ENCODE peak calls at places on chromosomes 6 and 20, in five cellular contexts. N, Q, Z, S and T are unnamed samples.

GRCh38 chr6:169167581-169168301 is 85.9 kb downstream of the THBS2 start:
- DNase-seq in S (peak; percentile 60), Z (no peak), N (no peak), Q (no peak), T (no peak)

GRCh38 chr6:56999049-56999448 is 44.1 kb downstream of the BEND6 start:
- DNase-seq in S (no peak), Q (no peak), N (no peak), Z (no peak), T (no peak)

GRCh38 chr20:33437141-33437911 is 6.2 kb downstream of the SNTA1 start:
- DNase-seq in N (no peak), S (no peak), Z (no peak), Q (peak; percentile 41), T (no peak)

GRCh38 chr20:20017001-20017851 is at the start of gene NAA20:
- DNase-seq in S (peak; percentile 91), N (peak; percentile 89), Z (peak; percentile 96), Q (peak; percentile 95), T (peak; percentile 84)

GRCh38 chr6:160520043-160520904 is 143.8 kb downstream of the LPA start:
- DNase-seq in S (no peak), Z (peak; percentile 78), Q (peak; percentile 77), N (peak; percentile 55), T (no peak)

GRCh38 chr6:18343741-18344140 is 43.4 kb upstream of the RNF144B start:
- DNase-seq in S (no peak), Z (no peak), Q (no peak), N (no peak), T (no peak)

GRCh38 chr20:10369723-10370090 is 64.3 kb downstream of the MKKS start:
- DNase-seq in N (no peak), Q (no peak), S (no peak), Z (no peak), T (peak; percentile 15)

GRCh38 chr6:122931916-122932315 is 64.1 kb upstream of the CLVS2 start:
- DNase-seq in Z (no peak), S (no peak), N (no peak), Q (no peak), T (no peak)

GRCh38 chr6:160462551-160463109 is 114.5 kb downstream of the SLC22A3 start:
- DNase-seq in Q (no peak), S (no peak), N (no peak), Z (peak; percentile 81), T (no peak)

GRCh38 chr6:3707751-3708412 is 43.6 kb downstream of the PXDC1 start:
- DNase-seq in S (no peak), N (no peak), Q (no peak), Z (no peak), T (no peak)

GRCh38 chr6:124356276-124356810 is 552.7 kb downstream of the NKAIN2 start:
- DNase-seq in N (no peak), Q (no peak), Z (no peak), S (no peak), T (no peak)

GRCh38 chr6:157274116-157274470 is 49.2 kb downstream of the TMEM242 start:
- DNase-seq in Z (peak; percentile 21), N (no peak), Q (peak; percentile 34), S (no peak), T (no peak)

GRCh38 chr6:107491791-107492674 is 2.1 kb downstream of the SOBP start:
- DNase-seq in S (no peak), Q (no peak), Z (no peak), N (peak; percentile 22), T (no peak)

GRCh38 chr6:11198663-11199603 is 33.5 kb downstream of the NEDD9 start:
- DNase-seq in Q (no peak), S (no peak), N (no peak), Z (peak; percentile 15), T (no peak)

GRCh38 chr20:15475483-15475882 is 1097.8 kb downstream of the KIF16B start:
- DNase-seq in Z (peak; percentile 53), S (no peak), N (no peak), Q (peak; percentile 55), T (no peak)

GRCh38 chr6:36822506-36823269 is 16.6 kb downstream of the CPNE5 start:
- DNase-seq in N (no peak), Z (no peak), Q (no peak), S (no peak), T (no peak)

GRCh38 chr6:20952605-20953004 is 418.3 kb downstream of the CDKAL1 start:
- DNase-seq in N (no peak), Z (no peak), Q (no peak), S (peak; percentile 60), T (no peak)

GRCh38 chr6:149470948-149471347 is 13.9 kb downstream of the ZC3H12D start:
- DNase-seq in Q (no peak), Z (no peak), N (no peak), S (no peak), T (no peak)

GRCh38 chr6:131286469-131287040 is 151.3 kb downstream of the AKAP7 start:
- DNase-seq in Z (no peak), S (no peak), Q (no peak), N (no peak), T (peak; percentile 36)

GRCh38 chr6:150867117-150867516 is 1.6 kb downstream of the MTHFD1L start:
- DNase-seq in Z (no peak), S (no peak), N (no peak), Q (no peak), T (no peak)

GRCh38 chr6:55668625-55669024 is 89.6 kb upstream of the HMGCLL1 start:
- DNase-seq in Q (no peak), S (no peak), Z (no peak), N (no peak), T (no peak)

DNA sequence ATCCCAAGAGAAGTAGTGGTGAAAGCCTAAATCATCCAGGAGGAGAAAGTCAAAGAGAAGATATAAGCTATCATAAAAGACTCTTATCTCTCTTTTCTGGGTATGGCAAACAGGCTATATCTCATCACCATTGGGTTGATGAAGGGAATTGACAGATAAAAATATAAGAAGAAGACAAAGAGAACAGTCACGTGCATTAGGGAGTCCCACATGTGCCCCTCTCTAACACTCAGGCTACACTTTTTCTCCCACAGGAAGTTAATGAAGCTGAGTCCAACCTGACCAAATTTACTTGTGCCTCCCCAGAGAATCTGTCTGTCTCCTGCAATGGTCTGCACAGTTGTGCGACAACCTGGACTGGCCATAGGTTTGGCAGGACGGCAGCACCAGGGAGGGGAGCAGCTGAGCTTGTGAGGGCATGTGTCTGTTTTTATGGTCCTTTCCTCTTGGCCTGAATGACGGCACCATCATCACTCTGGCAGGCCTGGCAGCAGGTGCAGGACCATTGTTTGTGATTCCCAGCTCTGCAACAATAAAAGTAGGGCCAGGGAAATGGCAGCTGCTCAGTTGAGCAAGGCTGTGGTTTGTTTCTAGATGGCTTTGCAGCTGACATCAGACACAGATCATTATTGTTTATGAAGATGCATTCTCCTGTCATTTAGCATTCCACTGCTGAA is 144.5 kb upstream of the MCHR2 start:
- DNase-seq in Q (no peak), S (no peak), N (no peak), Z (no peak), T (no peak)
- H3K4me3 ChIP-seq in Q (no peak overlapping the region), S (no peak overlapping the region), N (no peak overlapping the region), Z (no peak overlapping the region), T (no peak overlapping the region)

GRCh38 chr20:34578521-34579147 is 20.1 kb downstream of the MAP1LC3A start:
- DNase-seq in N (no peak), Z (no peak), Q (peak; percentile 36), S (no peak), T (no peak)

GRCh38 chr20:34578040-34578439 is 19.5 kb downstream of the MAP1LC3A start:
- DNase-seq in Z (no peak), N (no peak), S (no peak), Q (no peak), T (no peak)

GRCh38 chr20:34580588-34580940 is 22.0 kb downstream of the MAP1LC3A start:
- DNase-seq in N (no peak), Z (no peak), Q (no peak), S (no peak), T (no peak)

GRCh38 chr20:34579936-34580587 is 21.5 kb downstream of the MAP1LC3A start:
- DNase-seq in Q (no peak), S (no peak), Z (peak; percentile 78), N (no peak), T (no peak)

GRCh38 chr20:34579191-34579661 is 20.7 kb downstream of the MAP1LC3A start:
- DNase-seq in Q (no peak), N (no peak), Z (no peak), S (peak; percentile 28), T (peak; percentile 81)
- TF ChIP-seq CTCF in Q (peak; percentile 80), N (peak; percentile 29), Z (no peak), S (peak; percentile 49), T (peak; percentile 92)

GRCh38 chr20:64049060-64049886 is at the start of gene SOX18:
- DNase-seq in N (no peak), Z (peak; percentile 59), S (no peak), Q (peak; percentile 64), T (no peak)

GRCh38 chr20:64051033-64051452 is 1.6 kb upstream of the SOX18 start:
- DNase-seq in Q (no peak), Z (no peak), S (no peak), N (no peak), T (no peak)

GRCh38 chr20:64049887-64050260 is 435 bp upstream of the SOX18 start:
- DNase-seq in Q (no peak), S (no peak), N (no peak), Z (no peak), T (no peak)

GRCh38 chr20:64051532-64052325 is 2.3 kb upstream of the SOX18 start:
- DNase-seq in Z (no peak), N (peak; percentile 40), Q (no peak), S (no peak), T (no peak)

DNA sequence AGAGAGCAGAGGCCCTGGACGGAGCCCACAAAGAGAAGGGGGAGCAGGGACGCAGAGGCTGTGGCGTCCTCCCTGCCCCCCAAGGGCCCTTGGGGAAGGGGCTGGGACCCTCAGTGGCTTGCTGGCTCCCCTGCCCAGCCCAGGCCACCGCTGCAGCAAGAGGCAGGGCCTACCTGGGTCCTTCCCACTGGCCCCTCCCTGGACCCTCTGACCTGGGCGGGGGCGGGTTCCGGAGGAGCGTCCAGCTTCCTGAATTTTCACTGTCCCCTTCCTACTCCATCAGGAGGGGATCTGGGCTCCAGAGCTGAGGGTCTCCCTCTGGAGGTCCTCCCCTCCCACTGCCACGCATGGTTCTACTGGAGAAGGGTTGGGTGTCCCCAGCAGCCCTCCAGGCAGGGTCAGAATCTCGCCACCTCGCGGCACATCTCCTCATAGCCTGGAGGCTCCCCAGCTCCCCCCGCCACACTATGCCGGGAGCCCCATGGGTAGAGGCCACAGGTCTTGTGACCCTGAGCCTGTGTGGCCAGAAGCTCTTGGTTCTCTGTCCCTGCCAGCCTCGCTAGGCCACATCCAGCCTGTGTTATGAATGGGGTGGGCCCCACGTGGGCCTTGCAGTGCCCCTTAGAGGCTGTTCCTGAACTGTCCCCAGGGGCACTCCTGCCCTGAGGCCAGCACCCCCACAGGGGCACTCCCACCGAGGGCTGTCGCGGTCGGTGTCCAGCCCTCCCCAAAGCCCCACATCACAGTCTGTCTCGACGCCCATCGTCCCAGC is 1.0 kb upstream of the SOX18 start:
- DNase-seq in Z (no peak), N (no peak), Q (no peak), S (no peak), T (no peak)
- H3K4me3 ChIP-seq in Z (no peak overlapping the region), N (peak overlapping the region; percentile 41), Q (no peak overlapping the region), S (no peak overlapping the region), T (no peak overlapping the region)

GRCh38 chr6:30359276-30359675 is 14.3 kb downstream of the RPP21 start:
- DNase-seq in Q (no peak), S (no peak), Z (no peak), N (no peak), T (no peak)

GRCh38 chr6:30360139-30360538 is 15.2 kb downstream of the RPP21 start:
- DNase-seq in Z (no peak), S (no peak), N (no peak), Q (no peak), T (no peak)

GRCh38 chr6:30361661-30362060 is 16.7 kb downstream of the RPP21 start:
- DNase-seq in Q (no peak), S (no peak), N (no peak), Z (no peak), T (no peak)

GRCh38 chr6:30363459-30363858 is 18.5 kb downstream of the RPP21 start:
- DNase-seq in S (no peak), Z (no peak), N (no peak), Q (no peak), T (no peak)

GRCh38 chr6:30364591-30364990 is 19.6 kb downstream of the RPP21 start:
- DNase-seq in S (no peak), Z (peak; percentile 20), N (no peak), Q (no peak), T (no peak)
- TF ChIP-seq CTCF in S (peak; percentile 64), Z (peak; percentile 25), N (no peak), Q (no peak), T (peak; percentile 38)